ENCODE peak calls at places on chromosomes 4 and X, in ten cellular contexts. One of them, this sample, is unnamed.

GRCh38 chr4:13378973-13379759 is 105.0 kb downstream of the RAB28 start:
- DNase-seq in bronchial epithelial cell: no peak
- DNase-seq in choroid plexus epithelial cell: no peak
- DNase-seq in breast epithelium: no peak
- DNase-seq in tibial artery: no peak
- DNase-seq in fibroblast of pulmonary artery: no peak
- DNase-seq in NB4: no peak
- DNase-seq in stomach: no peak
- DNase-seq in heart right ventricle: no peak
- DNase-seq in MM.1S: no peak
- DNase-seq in this sample: no peak

GRCh38 chr4:76782837-76783236 is 115.1 kb downstream of the SOWAHB start:
- DNase-seq in bronchial epithelial cell: peak
- DNase-seq in choroid plexus epithelial cell: peak
- DNase-seq in breast epithelium: no peak
- DNase-seq in tibial artery: no peak
- DNase-seq in fibroblast of pulmonary artery: peak
- DNase-seq in NB4: no peak
- DNase-seq in stomach: no peak
- DNase-seq in heart right ventricle: no peak
- DNase-seq in MM.1S: no peak
- DNase-seq in this sample: peak

GRCh38 chrX:153509592-153509991 is 7.8 kb upstream of the ATP2B3 start:
- DNase-seq in bronchial epithelial cell: no peak
- DNase-seq in choroid plexus epithelial cell: no peak
- DNase-seq in breast epithelium: no peak
- DNase-seq in tibial artery: no peak
- DNase-seq in fibroblast of pulmonary artery: no peak
- DNase-seq in NB4: no peak
- DNase-seq in stomach: no peak
- DNase-seq in heart right ventricle: no peak
- DNase-seq in MM.1S: no peak
- DNase-seq in this sample: no peak

GRCh38 chrX:138885886-138886285 is 174.4 kb upstream of the FGF13 start:
- DNase-seq in bronchial epithelial cell: peak
- DNase-seq in choroid plexus epithelial cell: peak
- DNase-seq in breast epithelium: no peak
- DNase-seq in tibial artery: no peak
- DNase-seq in fibroblast of pulmonary artery: no peak
- DNase-seq in NB4: no peak
- DNase-seq in stomach: no peak
- DNase-seq in heart right ventricle: no peak
- DNase-seq in MM.1S: no peak
- DNase-seq in this sample: peak

GRCh38 chr4:8907596-8908205 is 36.1 kb upstream of the HMX1 start:
- DNase-seq in bronchial epithelial cell: no peak
- DNase-seq in choroid plexus epithelial cell: no peak
- DNase-seq in breast epithelium: no peak
- DNase-seq in tibial artery: peak
- DNase-seq in fibroblast of pulmonary artery: no peak
- DNase-seq in NB4: no peak
- DNase-seq in stomach: no peak
- DNase-seq in heart right ventricle: no peak
- DNase-seq in MM.1S: no peak
- DNase-seq in this sample: no peak

GRCh38 chr4:148795156-148795864 is 353.1 kb upstream of the NR3C2 start:
- DNase-seq in bronchial epithelial cell: peak
- DNase-seq in choroid plexus epithelial cell: peak
- DNase-seq in breast epithelium: no peak
- DNase-seq in tibial artery: no peak
- DNase-seq in fibroblast of pulmonary artery: peak
- DNase-seq in NB4: no peak
- DNase-seq in stomach: peak
- DNase-seq in heart right ventricle: peak
- DNase-seq in MM.1S: no peak
- DNase-seq in this sample: no peak

GRCh38 chr4:169102011-169102410 is 92.0 kb upstream of the CBR4 start:
- DNase-seq in bronchial epithelial cell: no peak
- DNase-seq in choroid plexus epithelial cell: no peak
- DNase-seq in breast epithelium: no peak
- DNase-seq in tibial artery: no peak
- DNase-seq in fibroblast of pulmonary artery: no peak
- DNase-seq in NB4: peak
- DNase-seq in stomach: no peak
- DNase-seq in heart right ventricle: no peak
- DNase-seq in MM.1S: no peak
- DNase-seq in this sample: peak

GRCh38 chr4:154868423-154869194 is 87.5 kb downstream of the RBM46 start:
- DNase-seq in bronchial epithelial cell: no peak
- DNase-seq in choroid plexus epithelial cell: no peak
- DNase-seq in breast epithelium: no peak
- DNase-seq in tibial artery: no peak
- DNase-seq in fibroblast of pulmonary artery: no peak
- DNase-seq in NB4: no peak
- DNase-seq in stomach: no peak
- DNase-seq in heart right ventricle: no peak
- DNase-seq in MM.1S: no peak
- DNase-seq in this sample: no peak

GRCh38 chrX:45769919-45770582 is 569.4 kb upstream of the DIPK2B start:
- DNase-seq in bronchial epithelial cell: peak
- DNase-seq in choroid plexus epithelial cell: peak
- DNase-seq in breast epithelium: peak
- DNase-seq in tibial artery: peak
- DNase-seq in fibroblast of pulmonary artery: peak
- DNase-seq in NB4: peak
- DNase-seq in stomach: peak
- DNase-seq in heart right ventricle: peak
- DNase-seq in MM.1S: no peak
- DNase-seq in this sample: peak

GRCh38 chrX:45774961-45775360 is 574.3 kb upstream of the DIPK2B start:
- DNase-seq in bronchial epithelial cell: peak
- DNase-seq in choroid plexus epithelial cell: peak
- DNase-seq in breast epithelium: no peak
- DNase-seq in tibial artery: peak
- DNase-seq in fibroblast of pulmonary artery: peak
- DNase-seq in NB4: peak
- DNase-seq in stomach: no peak
- DNase-seq in heart right ventricle: peak
- DNase-seq in MM.1S: no peak
- DNase-seq in this sample: peak

GRCh38 chrX:45768666-45769065 is 568.0 kb upstream of the DIPK2B start:
- DNase-seq in bronchial epithelial cell: no peak
- DNase-seq in choroid plexus epithelial cell: no peak
- DNase-seq in breast epithelium: no peak
- DNase-seq in tibial artery: no peak
- DNase-seq in fibroblast of pulmonary artery: no peak
- DNase-seq in NB4: no peak
- DNase-seq in stomach: no peak
- DNase-seq in heart right ventricle: no peak
- DNase-seq in MM.1S: no peak
- DNase-seq in this sample: no peak

GRCh38 chrX:45771114-45771513 is 570.4 kb upstream of the DIPK2B start:
- DNase-seq in bronchial epithelial cell: peak
- DNase-seq in choroid plexus epithelial cell: peak
- DNase-seq in breast epithelium: no peak
- DNase-seq in tibial artery: no peak
- DNase-seq in fibroblast of pulmonary artery: peak
- DNase-seq in NB4: peak
- DNase-seq in stomach: peak
- DNase-seq in heart right ventricle: peak
- DNase-seq in MM.1S: no peak
- DNase-seq in this sample: peak

GRCh38 chrX:45771560-45772340 is 571.1 kb upstream of the DIPK2B start:
- DNase-seq in bronchial epithelial cell: peak
- DNase-seq in choroid plexus epithelial cell: peak
- DNase-seq in breast epithelium: no peak
- DNase-seq in tibial artery: no peak
- DNase-seq in fibroblast of pulmonary artery: peak
- DNase-seq in NB4: peak
- DNase-seq in stomach: peak
- DNase-seq in heart right ventricle: peak
- DNase-seq in MM.1S: peak
- DNase-seq in this sample: peak
- H3K4me3 ChIP-seq in bronchial epithelial cell: peak
- H3K4me3 ChIP-seq in choroid plexus epithelial cell: peak
- H3K4me3 ChIP-seq in breast epithelium: no peak
- H3K4me3 ChIP-seq in tibial artery: peak
- H3K4me3 ChIP-seq in fibroblast of pulmonary artery: peak
- H3K4me3 ChIP-seq in NB4: peak
- H3K4me3 ChIP-seq in stomach: no peak
- H3K4me3 ChIP-seq in heart right ventricle: peak
- H3K4me3 ChIP-seq in MM.1S: peak
- H3K4me3 ChIP-seq in this sample: peak

GRCh38 chrX:41005445-41005992 is 79.7 kb upstream of the USP9X start:
- DNase-seq in bronchial epithelial cell: no peak
- DNase-seq in choroid plexus epithelial cell: no peak
- DNase-seq in breast epithelium: no peak
- DNase-seq in tibial artery: no peak
- DNase-seq in fibroblast of pulmonary artery: no peak
- DNase-seq in NB4: peak
- DNase-seq in stomach: no peak
- DNase-seq in heart right ventricle: no peak
- DNase-seq in MM.1S: no peak
- DNase-seq in this sample: no peak

GRCh38 chrX:41014776-41015175 is 70.5 kb upstream of the USP9X start:
- DNase-seq in bronchial epithelial cell: peak
- DNase-seq in choroid plexus epithelial cell: no peak
- DNase-seq in breast epithelium: no peak
- DNase-seq in tibial artery: no peak
- DNase-seq in fibroblast of pulmonary artery: peak
- DNase-seq in NB4: peak
- DNase-seq in stomach: no peak
- DNase-seq in heart right ventricle: no peak
- DNase-seq in MM.1S: no peak
- DNase-seq in this sample: peak

GRCh38 chrX:41009816-41010187 is 75.4 kb upstream of the USP9X start:
- DNase-seq in bronchial epithelial cell: no peak
- DNase-seq in choroid plexus epithelial cell: no peak
- DNase-seq in breast epithelium: no peak
- DNase-seq in tibial artery: no peak
- DNase-seq in fibroblast of pulmonary artery: no peak
- DNase-seq in NB4: peak
- DNase-seq in stomach: no peak
- DNase-seq in heart right ventricle: no peak
- DNase-seq in MM.1S: no peak
- DNase-seq in this sample: no peak

DNA sequence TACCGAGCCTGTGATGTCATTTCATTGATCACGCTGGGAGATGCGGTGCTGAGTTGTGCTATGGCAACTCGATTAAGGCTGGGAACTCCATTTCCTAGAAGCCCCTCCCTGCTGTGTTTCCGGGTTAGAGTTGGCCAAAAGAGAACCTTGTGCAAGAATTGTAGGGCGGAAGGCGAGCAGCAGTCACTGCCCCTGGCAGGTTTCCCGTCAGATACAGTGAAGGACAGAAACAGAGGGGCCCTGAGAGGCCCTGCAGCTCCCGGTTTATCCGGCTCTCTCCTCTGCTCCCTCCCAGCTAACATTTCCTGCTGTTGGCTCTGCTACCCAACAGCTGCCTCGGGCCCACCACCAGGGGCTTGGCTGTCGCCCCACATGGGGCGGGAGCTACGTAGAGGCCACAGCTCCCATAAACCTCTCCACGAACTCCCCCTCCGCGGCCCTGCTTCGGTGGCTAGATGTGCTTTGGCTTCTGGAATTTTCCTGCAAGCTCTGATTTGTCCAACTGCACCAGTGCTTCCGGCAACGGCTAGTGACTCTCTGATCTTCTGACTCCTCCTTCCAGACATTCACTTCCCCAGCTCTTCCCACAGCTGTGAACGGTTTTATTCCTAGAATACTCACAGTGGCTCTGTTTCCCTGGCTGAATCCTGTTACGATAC is 74.9 kb upstream of the USP9X start:
- DNase-seq in bronchial epithelial cell: peak
- DNase-seq in choroid plexus epithelial cell: peak
- DNase-seq in breast epithelium: peak
- DNase-seq in tibial artery: peak
- DNase-seq in fibroblast of pulmonary artery: peak
- DNase-seq in NB4: peak
- DNase-seq in stomach: peak
- DNase-seq in heart right ventricle: peak
- DNase-seq in MM.1S: no peak
- DNase-seq in this sample: peak
- H3K4me3 ChIP-seq in bronchial epithelial cell: peak
- H3K4me3 ChIP-seq in choroid plexus epithelial cell: peak
- H3K4me3 ChIP-seq in breast epithelium: peak
- H3K4me3 ChIP-seq in tibial artery: peak
- H3K4me3 ChIP-seq in fibroblast of pulmonary artery: peak
- H3K4me3 ChIP-seq in NB4: no peak
- H3K4me3 ChIP-seq in stomach: peak
- H3K4me3 ChIP-seq in heart right ventricle: peak
- H3K4me3 ChIP-seq in MM.1S: no peak
- H3K4me3 ChIP-seq in this sample: peak

GRCh38 chr4:20085156-20085555 is 166.5 kb upstream of the SLIT2 start:
- DNase-seq in bronchial epithelial cell: no peak
- DNase-seq in choroid plexus epithelial cell: no peak
- DNase-seq in breast epithelium: no peak
- DNase-seq in tibial artery: no peak
- DNase-seq in fibroblast of pulmonary artery: no peak
- DNase-seq in NB4: no peak
- DNase-seq in stomach: no peak
- DNase-seq in heart right ventricle: no peak
- DNase-seq in MM.1S: no peak
- DNase-seq in this sample: no peak

GRCh38 chr4:20086768-20087167 is 164.9 kb upstream of the SLIT2 start:
- DNase-seq in bronchial epithelial cell: no peak
- DNase-seq in choroid plexus epithelial cell: no peak
- DNase-seq in breast epithelium: no peak
- DNase-seq in tibial artery: no peak
- DNase-seq in fibroblast of pulmonary artery: no peak
- DNase-seq in NB4: no peak
- DNase-seq in stomach: no peak
- DNase-seq in heart right ventricle: no peak
- DNase-seq in MM.1S: no peak
- DNase-seq in this sample: no peak

GRCh38 chr4:20085653-20086052 is 166.1 kb upstream of the SLIT2 start:
- DNase-seq in bronchial epithelial cell: no peak
- DNase-seq in choroid plexus epithelial cell: no peak
- DNase-seq in breast epithelium: no peak
- DNase-seq in tibial artery: no peak
- DNase-seq in fibroblast of pulmonary artery: no peak
- DNase-seq in NB4: no peak
- DNase-seq in stomach: no peak
- DNase-seq in heart right ventricle: no peak
- DNase-seq in MM.1S: no peak
- DNase-seq in this sample: no peak

GRCh38 chr4:20086067-20086466 is 165.6 kb upstream of the SLIT2 start:
- DNase-seq in bronchial epithelial cell: no peak
- DNase-seq in choroid plexus epithelial cell: no peak
- DNase-seq in breast epithelium: no peak
- DNase-seq in tibial artery: no peak
- DNase-seq in fibroblast of pulmonary artery: no peak
- DNase-seq in NB4: no peak
- DNase-seq in stomach: no peak
- DNase-seq in heart right ventricle: no peak
- DNase-seq in MM.1S: no peak
- DNase-seq in this sample: peak

GRCh38 chr4:20084488-20084887 is 167.2 kb upstream of the SLIT2 start:
- DNase-seq in bronchial epithelial cell: no peak
- DNase-seq in choroid plexus epithelial cell: no peak
- DNase-seq in breast epithelium: no peak
- DNase-seq in tibial artery: no peak
- DNase-seq in fibroblast of pulmonary artery: no peak
- DNase-seq in NB4: peak
- DNase-seq in stomach: no peak
- DNase-seq in heart right ventricle: no peak
- DNase-seq in MM.1S: no peak
- DNase-seq in this sample: no peak
- H3K4me3 ChIP-seq in bronchial epithelial cell: no peak
- H3K4me3 ChIP-seq in choroid plexus epithelial cell: no peak
- H3K4me3 ChIP-seq in breast epithelium: no peak
- H3K4me3 ChIP-seq in tibial artery: no peak
- H3K4me3 ChIP-seq in fibroblast of pulmonary artery: no peak
- H3K4me3 ChIP-seq in NB4: no peak
- H3K4me3 ChIP-seq in stomach: no peak
- H3K4me3 ChIP-seq in heart right ventricle: no peak
- H3K4me3 ChIP-seq in MM.1S: no peak
- H3K4me3 ChIP-seq in this sample: no peak

GRCh38 chr4:128284317-128284716 is 3.3 kb downstream of the PGRMC2 start:
- DNase-seq in bronchial epithelial cell: no peak
- DNase-seq in choroid plexus epithelial cell: no peak
- DNase-seq in breast epithelium: no peak
- DNase-seq in tibial artery: no peak
- DNase-seq in fibroblast of pulmonary artery: no peak
- DNase-seq in NB4: no peak
- DNase-seq in stomach: peak
- DNase-seq in heart right ventricle: no peak
- DNase-seq in MM.1S: no peak
- DNase-seq in this sample: no peak

GRCh38 chr4:128286474-128287158 is 997 bp downstream of the PGRMC2 start:
- DNase-seq in bronchial epithelial cell: peak
- DNase-seq in choroid plexus epithelial cell: peak
- DNase-seq in breast epithelium: no peak
- DNase-seq in tibial artery: no peak
- DNase-seq in fibroblast of pulmonary artery: peak
- DNase-seq in NB4: peak
- DNase-seq in stomach: no peak
- DNase-seq in heart right ventricle: no peak
- DNase-seq in MM.1S: peak
- DNase-seq in this sample: peak

GRCh38 chr4:128283071-128283470 is 4.5 kb downstream of the PGRMC2 start:
- DNase-seq in bronchial epithelial cell: no peak
- DNase-seq in choroid plexus epithelial cell: no peak
- DNase-seq in breast epithelium: no peak
- DNase-seq in tibial artery: no peak
- DNase-seq in fibroblast of pulmonary artery: no peak
- DNase-seq in NB4: no peak
- DNase-seq in stomach: no peak
- DNase-seq in heart right ventricle: no peak
- DNase-seq in MM.1S: no peak
- DNase-seq in this sample: no peak

GRCh38 chr4:128287159-128287870 is at the start of gene PGRMC2:
- DNase-seq in bronchial epithelial cell: no peak
- DNase-seq in choroid plexus epithelial cell: peak
- DNase-seq in breast epithelium: peak
- DNase-seq in tibial artery: no peak
- DNase-seq in fibroblast of pulmonary artery: peak
- DNase-seq in NB4: no peak
- DNase-seq in stomach: no peak
- DNase-seq in heart right ventricle: peak
- DNase-seq in MM.1S: peak
- DNase-seq in this sample: peak

DNA sequence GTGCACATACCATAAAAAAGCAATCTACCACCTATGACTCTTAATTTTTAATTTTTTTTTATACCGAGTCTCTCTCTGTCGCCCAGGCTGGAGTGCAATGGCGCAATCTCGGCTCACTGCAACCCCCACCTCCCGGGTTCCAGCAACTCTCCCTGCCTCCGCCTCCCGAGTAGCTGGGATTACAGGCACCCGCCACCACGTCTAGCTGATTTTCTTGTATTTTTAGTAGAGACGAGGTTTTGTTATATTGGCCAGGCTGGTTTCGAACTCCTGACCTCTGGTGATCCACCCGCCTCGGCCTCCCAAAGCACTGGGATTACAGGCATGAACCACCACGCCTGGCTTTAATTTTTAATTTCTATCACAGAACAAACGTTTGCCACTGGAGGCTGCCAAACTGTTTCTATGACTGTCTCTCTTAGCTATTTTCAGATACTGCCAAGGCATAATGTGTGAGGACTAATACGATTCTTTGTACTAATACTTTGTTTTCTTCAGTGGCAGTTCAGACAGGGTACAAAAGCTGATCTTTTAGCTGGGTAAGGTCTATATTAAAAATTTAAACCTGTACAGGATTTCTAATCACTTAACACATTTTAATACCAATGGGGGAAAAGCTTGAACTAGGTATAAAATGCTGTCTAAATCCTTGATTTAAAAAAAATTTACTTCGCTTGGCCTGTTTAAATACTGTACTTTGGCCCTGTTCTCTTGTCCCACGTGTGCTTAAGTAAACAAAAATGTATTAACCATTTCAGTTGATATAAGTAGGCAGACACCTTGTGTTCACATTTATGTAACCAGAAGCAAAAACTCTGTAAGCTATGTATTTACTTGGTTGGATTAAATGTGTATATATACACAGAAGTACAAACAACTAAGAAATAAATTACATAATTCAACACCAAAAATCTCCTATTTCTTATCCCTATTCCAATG is 2.3 kb downstream of the PGRMC2 start:
- DNase-seq in bronchial epithelial cell: no peak
- DNase-seq in choroid plexus epithelial cell: no peak
- DNase-seq in breast epithelium: no peak
- DNase-seq in tibial artery: peak
- DNase-seq in fibroblast of pulmonary artery: peak
- DNase-seq in NB4: no peak
- DNase-seq in stomach: no peak
- DNase-seq in heart right ventricle: no peak
- DNase-seq in MM.1S: no peak
- DNase-seq in this sample: peak
- H3K4me3 ChIP-seq in bronchial epithelial cell: no peak
- H3K4me3 ChIP-seq in choroid plexus epithelial cell: peak
- H3K4me3 ChIP-seq in breast epithelium: peak
- H3K4me3 ChIP-seq in tibial artery: peak
- H3K4me3 ChIP-seq in fibroblast of pulmonary artery: peak
- H3K4me3 ChIP-seq in NB4: peak
- H3K4me3 ChIP-seq in stomach: peak
- H3K4me3 ChIP-seq in heart right ventricle: peak
- H3K4me3 ChIP-seq in MM.1S: peak
- H3K4me3 ChIP-seq in this sample: peak

This sample was measured in fibroblast of mammary gland.